ENCODE peak calls at places on chromosomes 5 and 9, in nine cellular contexts. U, L, I, P, A, X, G, N and M are unnamed samples.

GRCh38 chr5:35195472-35195852 is 34.8 kb downstream of the PRLR start:
- DNase-seq in U (no peak), L (no peak), I (no peak), P (no peak), A (no peak), X (no peak), G (no peak), N (no peak), M (no peak)

GRCh38 chr9:94919376-94920098 is 193.0 kb downstream of the AOPEP start:
- DNase-seq in U (peak), L (no peak), I (peak), P (no peak), A (no peak), X (no peak), G (no peak), N (no peak), M (no peak)

GRCh38 chr5:43996221-43996620 is 393.0 kb downstream of the FGF10 start:
- DNase-seq in U (no peak), L (no peak), I (no peak), P (no peak), A (no peak), X (no peak), G (no peak), N (no peak), M (no peak)

GRCh38 chr5:134784946-134785620 is 26.5 kb downstream of the DDX46 start:
- DNase-seq in U (peak), L (no peak), I (no peak), P (peak), A (peak), X (no peak), G (no peak), N (no peak), M (no peak)

GRCh38 chr5:141373673-141374317 is at the start of gene PCDHGA6:
- DNase-seq in U (peak), L (no peak), I (no peak), P (no peak), A (peak), X (no peak), G (no peak), N (no peak), M (no peak)

GRCh38 chr9:38389313-38389712 is 3.2 kb upstream of the ALDH1B1 start:
- DNase-seq in U (peak), L (no peak), I (no peak), P (no peak), A (no peak), X (no peak), G (no peak), N (no peak), M (no peak)

GRCh38 chr5:143470120-143470519 is 66.6 kb upstream of the NR3C1 start:
- DNase-seq in U (no peak), L (no peak), I (no peak), P (no peak), A (no peak), X (no peak), G (no peak), N (no peak), M (no peak)

GRCh38 chr5:140345919-140346347 is 470 bp downstream of the HBEGF start:
- DNase-seq in U (peak), L (no peak), I (no peak), P (no peak), A (peak), X (peak), G (no peak), N (no peak), M (no peak)

GRCh38 chr9:135081264-135081660 is 6.2 kb upstream of the OLFM1 start:
- DNase-seq in U (no peak), L (no peak), I (no peak), P (no peak), A (no peak), X (peak), G (no peak), N (no peak), M (no peak)

GRCh38 chr9:114779352-114779845 is 26.4 kb downstream of the TNFSF15 start:
- DNase-seq in U (peak), L (no peak), I (no peak), P (no peak), A (no peak), X (no peak), G (peak), N (no peak), M (no peak)

GRCh38 chr9:135602789-135603481 is 36.4 kb downstream of the GLT6D1 start:
- DNase-seq in U (peak), L (peak), I (no peak), P (no peak), A (peak), X (peak), G (no peak), N (peak), M (peak)

GRCh38 chr9:38039907-38040682 is 28.9 kb downstream of the SHB start:
- DNase-seq in U (no peak), L (no peak), I (no peak), P (no peak), A (no peak), X (no peak), G (no peak), N (no peak), M (no peak)

GRCh38 chr9:133087429-133088145 is 25.8 kb downstream of the CEL start:
- DNase-seq in U (no peak), L (no peak), I (no peak), P (no peak), A (no peak), X (peak), G (no peak), N (no peak), M (no peak)

GRCh38 chr5:56557198-56557597 is 258.2 kb upstream of the MAP3K1 start:
- DNase-seq in U (peak), L (no peak), I (no peak), P (no peak), A (no peak), X (no peak), G (no peak), N (no peak), M (no peak)

GRCh38 chr5:65861830-65862241 is 64.5 kb upstream of the ERBIN start:
- DNase-seq in U (peak), L (no peak), I (peak), P (peak), A (no peak), X (no peak), G (no peak), N (no peak), M (no peak)

DNA sequence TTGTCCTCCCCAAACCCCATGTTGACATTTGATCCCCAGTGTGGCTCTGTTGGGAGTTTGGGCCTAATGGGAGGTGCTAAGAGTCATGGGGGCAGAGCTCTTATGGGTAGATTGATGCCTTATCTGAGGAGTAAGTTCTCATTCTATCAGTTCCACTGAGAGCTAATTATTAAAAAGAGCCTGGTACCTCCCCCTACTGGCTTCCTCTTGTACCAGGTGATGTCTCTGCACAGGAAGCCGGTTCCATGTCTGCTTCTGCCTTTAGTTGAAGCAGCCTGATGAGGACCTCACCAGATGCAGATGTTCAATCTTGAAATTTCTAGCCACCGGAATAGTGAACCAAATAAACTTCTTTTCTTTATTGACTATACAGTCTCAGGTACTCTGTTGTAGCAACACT is 10.8 kb downstream of the GABRB2 start:
- DNase-seq in U (no peak), L (no peak), I (no peak), P (no peak), A (peak), X (no peak), G (no peak), N (no peak), M (no peak)
- TF ChIP-seq CTCF in U (no peak), L (no peak), I (no peak), P (no peak), A (peak), X (peak), G (no peak), N (no peak), M (no peak)

DNA sequence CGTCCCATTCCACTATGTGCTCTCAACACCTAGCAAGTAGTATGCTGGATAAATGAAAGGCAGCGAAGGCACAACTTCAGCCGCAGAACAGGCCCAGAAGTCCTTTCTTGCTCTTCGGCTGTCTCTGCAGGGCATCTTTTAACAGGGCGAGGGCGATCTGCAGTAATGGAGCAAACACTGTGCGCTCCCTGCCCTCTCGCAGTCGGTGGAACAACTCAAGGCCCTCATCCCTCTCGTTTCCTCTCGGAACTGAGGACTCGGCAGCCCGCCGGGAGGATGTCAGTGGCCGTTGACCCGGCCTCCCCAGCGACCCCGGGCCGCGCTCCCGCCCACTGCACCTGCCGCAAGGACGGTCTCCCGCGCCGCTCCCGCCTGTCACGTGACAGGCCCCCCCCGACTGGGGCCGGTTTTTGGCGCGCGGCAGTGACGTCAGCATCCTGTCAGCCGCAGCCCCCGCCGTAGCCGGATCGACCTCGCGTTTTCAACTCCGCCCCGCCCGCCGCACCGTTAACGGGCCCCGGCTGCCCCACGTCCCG is 1.1 kb downstream of the ZNF367 start:
- DNase-seq in U (peak), L (peak), I (no peak), P (peak), A (peak), X (peak), G (peak), N (peak), M (peak)
- TF ChIP-seq CTCF in U (no peak), L (no peak), I (no peak), P (peak), A (no peak), X (no peak), G (peak), N (no peak), M (no peak)

GRCh38 chr5:29720954-29721353 is 1472.5 kb upstream of the CDH6 start:
- DNase-seq in U (no peak), L (no peak), I (no peak), P (no peak), A (peak), X (no peak), G (no peak), N (no peak), M (no peak)
- TF ChIP-seq CTCF in U (no peak), L (no peak), I (no peak), P (no peak), A (no peak), X (peak), G (no peak), N (no peak), M (no peak)

DNA sequence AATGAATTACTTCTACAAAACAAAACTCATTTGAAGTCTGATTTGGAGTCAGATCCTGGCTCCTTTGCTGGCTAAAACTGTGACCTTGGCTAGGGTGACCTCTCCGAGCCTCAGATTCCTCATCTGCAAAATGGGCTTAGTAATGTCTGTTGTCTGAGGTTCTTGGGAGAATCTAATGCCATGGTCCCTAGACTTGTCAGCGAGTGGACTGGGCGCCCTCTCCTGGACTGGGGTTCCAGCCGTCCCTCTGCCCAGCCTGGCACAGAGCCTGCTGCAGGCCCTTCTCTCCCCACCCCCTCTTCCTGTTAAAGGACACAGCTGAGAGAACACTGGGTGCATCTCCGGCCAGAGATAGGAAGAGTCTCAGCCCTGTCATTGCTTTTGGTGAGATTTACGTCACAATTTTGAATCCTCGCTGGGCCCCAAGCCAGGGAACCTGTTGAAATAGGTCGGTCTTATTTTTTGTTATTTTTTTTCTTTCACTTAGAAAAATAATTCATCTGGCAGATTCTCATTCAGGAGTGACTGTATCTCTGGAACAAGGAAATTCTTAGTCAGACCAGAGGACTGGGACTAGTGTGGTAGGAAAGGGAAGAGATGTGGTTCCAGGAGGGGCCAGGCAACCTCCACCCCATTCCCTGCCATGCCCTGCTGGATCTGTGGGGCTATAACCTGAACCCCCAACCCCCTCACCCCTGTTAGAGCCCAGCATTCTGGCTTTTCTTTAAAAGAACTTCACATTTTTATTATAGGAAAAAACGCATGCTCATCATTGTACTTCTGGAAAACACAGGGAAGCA is 48.2 kb upstream of the RPL26L1 start:
- DNase-seq in U (peak), L (peak), I (no peak), P (no peak), A (peak), X (peak), G (peak), N (no peak), M (peak)
- TF ChIP-seq CTCF in U (peak), L (peak), I (no peak), P (peak), A (peak), X (peak), G (no peak), N (no peak), M (no peak)

GRCh38 chr9:128100581-128100980 is 26.9 kb downstream of the PTGES2 start:
- DNase-seq in U (no peak), L (no peak), I (no peak), P (no peak), A (no peak), X (no peak), G (no peak), N (no peak), M (no peak)

GRCh38 chr9:128101231-128101641 is 26.3 kb downstream of the PTGES2 start:
- DNase-seq in U (no peak), L (no peak), I (no peak), P (no peak), A (no peak), X (no peak), G (no peak), N (no peak), M (no peak)

GRCh38 chr9:128101690-128102089 is 25.8 kb downstream of the PTGES2 start:
- DNase-seq in U (no peak), L (no peak), I (no peak), P (no peak), A (no peak), X (peak), G (no peak), N (no peak), M (no peak)

GRCh38 chr9:128098936-128099931 is 28.3 kb downstream of the PTGES2 start:
- DNase-seq in U (peak), L (no peak), I (no peak), P (no peak), A (no peak), X (no peak), G (no peak), N (no peak), M (no peak)

DNA sequence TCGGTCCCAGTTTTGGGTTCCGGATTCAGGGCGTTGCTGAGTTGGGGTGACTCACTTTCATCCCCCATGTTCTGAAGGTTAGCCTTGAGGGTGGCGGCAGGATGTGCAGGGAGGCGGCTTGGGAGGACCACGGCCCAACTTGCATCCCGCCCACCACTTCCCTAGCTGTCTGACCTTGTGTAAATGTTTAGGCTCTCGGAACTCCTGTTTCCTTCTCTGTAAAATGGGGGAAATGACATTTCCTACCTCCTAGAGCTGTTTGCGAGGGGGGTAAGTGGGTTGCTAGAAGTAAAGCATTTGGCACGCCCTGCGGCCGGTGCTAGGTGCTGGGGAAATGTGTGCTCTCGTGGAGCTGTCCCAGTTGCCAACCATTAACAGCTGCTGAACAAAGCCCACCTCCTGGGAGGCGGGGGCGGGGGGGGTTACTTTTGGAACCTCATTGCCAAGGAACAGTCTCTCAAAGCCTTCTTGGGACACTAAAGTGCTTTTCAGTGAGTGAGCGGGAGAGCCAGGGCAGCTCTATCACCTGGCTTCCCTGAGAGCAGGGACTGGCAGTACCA is 27.5 kb downstream of the PTGES2 start:
- DNase-seq in U (peak), L (no peak), I (no peak), P (no peak), A (no peak), X (no peak), G (no peak), N (no peak), M (no peak)
- TF ChIP-seq CTCF in U (no peak), L (no peak), I (no peak), P (no peak), A (no peak), X (no peak), G (no peak), N (no peak), M (no peak)

DNA sequence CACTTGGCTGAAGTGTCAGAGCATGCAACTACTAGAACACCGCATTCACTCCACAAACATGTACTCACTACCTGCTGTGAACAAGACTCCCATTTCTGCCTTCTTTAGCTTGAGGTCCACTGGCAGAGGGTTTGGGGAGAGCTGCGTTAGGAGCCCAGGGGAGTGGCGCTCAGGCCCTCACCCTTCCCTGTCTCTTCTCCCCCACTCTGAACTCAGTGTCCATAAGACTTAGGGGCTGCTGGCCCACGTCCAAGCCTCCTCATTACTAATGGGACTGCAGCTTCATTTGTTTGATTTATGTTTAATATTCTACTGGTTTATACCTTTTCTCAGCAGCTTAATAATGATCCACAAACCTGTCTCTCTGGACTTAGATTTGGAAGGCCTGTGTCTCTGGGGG is 70.9 kb downstream of the HSPA4 start:
- DNase-seq in U (no peak), L (no peak), I (no peak), P (no peak), A (no peak), X (no peak), G (no peak), N (no peak), M (no peak)
- TF ChIP-seq CTCF in U (no peak), L (no peak), I (no peak), P (no peak), A (no peak), X (no peak), G (no peak), N (no peak), M (no peak)

DNA sequence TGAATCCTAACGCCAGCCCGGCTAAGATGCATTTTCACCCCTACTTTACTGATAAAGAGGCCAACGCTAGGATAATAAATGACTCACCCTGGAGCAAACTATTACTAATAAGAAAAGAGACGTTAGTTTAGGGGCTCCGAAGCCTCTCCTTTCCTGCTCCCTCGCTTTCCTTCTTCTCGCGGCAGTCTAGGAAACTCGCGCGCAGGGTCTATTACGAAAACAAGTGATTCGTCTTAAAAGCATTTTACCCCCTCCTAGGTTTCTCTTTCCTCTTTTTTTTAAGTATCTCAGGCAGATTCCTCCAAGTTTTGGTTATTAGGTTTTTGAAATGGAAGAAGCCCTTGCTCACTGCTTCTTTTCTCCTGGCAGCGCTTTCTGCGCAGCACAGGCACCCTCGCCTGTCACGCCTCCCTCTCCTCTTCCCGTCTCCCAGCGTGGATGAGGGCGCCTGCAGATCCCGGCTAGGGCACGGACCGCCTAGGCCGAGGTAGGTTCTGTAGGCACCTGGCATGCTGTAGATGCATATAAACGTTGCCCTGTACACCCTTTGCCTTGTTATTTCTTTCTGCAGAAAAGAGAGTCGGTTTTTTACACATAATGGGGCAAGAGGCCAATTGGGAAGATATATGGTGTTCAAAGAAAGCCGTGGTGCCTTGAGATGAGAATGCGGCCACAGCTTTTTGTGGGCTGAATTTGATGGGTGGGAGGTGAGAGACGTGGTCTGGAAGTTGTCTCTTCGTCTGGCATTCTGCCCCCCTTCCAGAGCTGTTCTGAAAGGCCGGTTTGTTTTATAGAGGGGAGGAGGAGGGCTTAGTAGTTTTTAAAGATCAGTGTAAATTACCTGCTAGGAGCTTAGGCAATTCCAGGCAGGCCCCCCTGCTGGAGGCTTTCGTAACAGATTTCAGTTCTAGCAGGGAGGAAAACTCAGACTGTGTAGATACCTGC is 981 bp downstream of the GCNT1 start:
- DNase-seq in U (peak), L (peak), I (no peak), P (no peak), A (peak), X (peak), G (no peak), N (peak), M (peak)
- TF ChIP-seq CTCF in U (peak), L (no peak), I (peak), P (peak), A (peak), X (peak), G (no peak), N (peak), M (no peak)

GRCh38 chr5:55407059-55407684 is 99.4 kb downstream of the MTREX start:
- DNase-seq in U (peak), L (no peak), I (no peak), P (peak), A (peak), X (no peak), G (no peak), N (no peak), M (no peak)
- TF ChIP-seq CTCF in U (peak), L (no peak), I (peak), P (peak), A (peak), X (peak), G (peak), N (peak), M (no peak)

GRCh38 chr9:70135176-70135575 is 91.5 kb downstream of the MAMDC2 start:
- DNase-seq in U (peak), L (no peak), I (no peak), P (no peak), A (no peak), X (no peak), G (no peak), N (no peak), M (no peak)
- TF ChIP-seq CTCF in U (no peak), L (no peak), I (no peak), P (no peak), A (no peak), X (no peak), G (no peak), N (no peak), M (no peak)